ENCODE peak calls at places on chromosome X, in five cellular contexts. Y, J, Q, P and U are unnamed samples.

GRCh38 chrX:46130246-46130645 is 415.0 kb downstream of the ZNF674 start:
- DNase-seq in Q (no peak), J (no peak), Y (no peak), P (no peak), U (no peak)

GRCh38 chrX:131778269-131779218 is 234.7 kb downstream of the OR13H1 start:
- DNase-seq in Q (no peak), Y (no peak), P (no peak), J (no peak), U (no peak)

GRCh38 chrX:16212436-16212835 is 45.2 kb downstream of the MAGEB17 start:
- DNase-seq in P (no peak), Y (peak; percentile 41), J (no peak), Q (peak; percentile 19), U (no peak)

GRCh38 chrX:29419774-29420553 is 795.4 kb upstream of the MAGEB2 start:
- DNase-seq in Y (no peak), P (no peak), Q (no peak), J (no peak), U (no peak)

GRCh38 chrX:125131146-125131545 is 188.5 kb upstream of the TEX13C start:
- DNase-seq in P (peak; percentile 14), Q (no peak), Y (no peak), J (no peak), U (no peak)

GRCh38 chrX:39195156-39195555 is 393.9 kb downstream of the MID1IP1 start:
- DNase-seq in J (no peak), Y (peak; percentile 35), Q (peak; percentile 30), P (no peak), U (no peak)

GRCh38 chrX:108018659-108019381 is 26.0 kb upstream of the VSIG1 start:
- DNase-seq in J (peak; percentile 46), Q (no peak), P (no peak), Y (no peak), U (no peak)

GRCh38 chrX:91434351-91435168 is at the start of gene PABPC5:
- DNase-seq in Q (peak; percentile 13), P (no peak), Y (peak; percentile 95), J (no peak), U (peak; percentile 47)

GRCh38 chrX:16931371-16931770 is 15.1 kb upstream of the REPS2 start:
- DNase-seq in Q (no peak), P (no peak), Y (peak; percentile 45), J (no peak), U (no peak)

GRCh38 chrX:24277405-24277804 is 36.5 kb downstream of the SUPT20HL2 start:
- DNase-seq in Y (no peak), J (no peak), Q (no peak), P (no peak), U (no peak)

DNA sequence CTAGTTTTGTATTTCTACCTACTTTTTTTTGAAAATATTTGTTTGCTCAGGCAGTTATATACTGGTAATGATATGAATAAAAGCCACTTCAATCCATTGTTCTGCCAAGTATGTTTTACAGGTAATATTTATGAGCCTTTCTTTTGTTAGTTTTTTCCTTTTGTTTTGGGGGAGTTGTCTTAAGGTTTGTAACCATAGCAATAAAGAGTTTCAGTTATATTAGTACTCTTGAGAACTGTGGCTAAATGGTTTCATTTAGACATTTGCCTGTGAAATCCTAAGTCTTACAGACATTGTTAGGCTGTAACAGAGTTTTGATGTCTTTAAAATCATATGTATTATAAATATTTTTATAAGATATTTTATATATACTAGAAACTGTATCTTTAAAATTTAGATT is 150.1 kb downstream of the DIPK2B start:
- DNase-seq in Q (no peak), J (no peak), Y (no peak), P (no peak), U (no peak)
- H3K27ac ChIP-seq in Q (no peak overlapping the region), J (no peak overlapping the region), Y (no peak overlapping the region), P (no peak overlapping the region), U (no peak overlapping the region)

GRCh38 chrX:19005909-19006308 is 22.0 kb upstream of the PHKA2 start:
- DNase-seq in Q (no peak), Y (no peak), P (no peak), J (no peak), U (no peak)
- TF ChIP-seq CTCF in Q (no peak), Y (peak; percentile 23), P (no peak), J (no peak), U (peak; percentile 29)

DNA sequence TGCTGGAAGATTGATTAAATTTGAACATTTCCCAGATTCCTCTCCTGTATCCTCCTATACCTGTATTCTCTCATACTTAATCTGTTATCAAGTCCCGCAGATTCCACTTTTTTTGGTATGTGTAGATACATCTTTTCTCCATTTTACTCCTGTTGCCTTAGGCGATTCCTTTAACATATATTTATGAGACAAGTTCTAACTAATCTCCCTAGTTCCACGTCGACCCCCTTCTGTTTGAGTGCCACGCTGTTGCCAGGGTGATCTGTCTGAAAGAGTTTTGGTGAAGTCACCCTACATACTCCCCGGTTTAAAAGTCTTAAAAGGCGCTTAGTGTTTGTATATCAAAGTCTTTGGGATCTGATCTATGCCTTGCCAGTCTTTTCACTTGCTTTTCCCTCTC is 2.4 kb downstream of the HNRNPH2 start:
- DNase-seq in J (no peak), P (no peak), Q (no peak), Y (no peak), U (no peak)
- H3K27ac ChIP-seq in J (no peak overlapping the region), P (no peak overlapping the region), Q (no peak overlapping the region), Y (no peak overlapping the region), U (no peak overlapping the region)

DNA sequence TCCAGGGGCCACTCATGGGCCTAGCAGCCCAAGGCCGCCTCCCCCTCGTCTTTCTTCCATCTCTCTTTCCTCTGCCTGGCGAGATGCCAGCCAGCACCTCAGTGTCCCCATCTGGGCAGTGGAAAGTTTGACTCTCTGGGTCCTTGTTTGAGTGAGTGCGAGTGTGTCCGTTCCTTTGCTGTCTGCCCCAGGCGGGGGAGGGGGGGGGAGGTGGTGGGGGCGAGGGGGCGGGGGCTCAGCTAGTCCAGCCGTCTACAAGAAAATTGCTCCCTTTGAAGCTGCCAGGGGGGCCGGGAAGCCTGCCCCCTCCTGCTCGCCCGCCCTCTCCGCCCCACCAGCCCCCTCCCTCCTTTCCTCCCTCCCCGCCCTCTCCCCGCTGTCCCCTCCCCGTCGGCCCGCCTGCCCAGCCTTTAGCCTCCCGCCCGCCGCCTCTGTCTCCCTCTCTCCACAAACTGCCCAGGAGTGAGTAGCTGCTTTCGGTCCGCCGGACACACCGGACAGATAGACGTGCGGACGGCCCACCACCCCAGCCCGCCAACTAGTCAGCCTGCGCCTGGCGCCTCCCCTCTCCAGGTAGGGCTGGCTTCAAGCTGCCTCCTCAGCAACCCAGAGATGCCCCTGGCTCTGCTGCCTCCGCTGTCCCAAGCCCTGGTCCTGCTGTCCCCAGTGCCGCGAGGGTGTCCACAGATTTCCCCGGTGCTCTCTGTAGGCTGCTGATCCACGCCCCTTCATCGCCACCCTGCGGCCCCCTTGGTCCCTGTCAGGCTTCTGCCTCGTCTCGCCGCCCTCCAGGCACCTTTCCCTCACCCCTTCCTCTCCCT is at the start of gene BGN:
- DNase-seq in Y (peak; percentile 62), P (no peak), J (no peak), Q (no peak), U (no peak)
- TF ChIP-seq CTCF in Y (peak; percentile 50), P (peak; percentile 14), J (no peak), Q (no peak), U (no peak)

DNA sequence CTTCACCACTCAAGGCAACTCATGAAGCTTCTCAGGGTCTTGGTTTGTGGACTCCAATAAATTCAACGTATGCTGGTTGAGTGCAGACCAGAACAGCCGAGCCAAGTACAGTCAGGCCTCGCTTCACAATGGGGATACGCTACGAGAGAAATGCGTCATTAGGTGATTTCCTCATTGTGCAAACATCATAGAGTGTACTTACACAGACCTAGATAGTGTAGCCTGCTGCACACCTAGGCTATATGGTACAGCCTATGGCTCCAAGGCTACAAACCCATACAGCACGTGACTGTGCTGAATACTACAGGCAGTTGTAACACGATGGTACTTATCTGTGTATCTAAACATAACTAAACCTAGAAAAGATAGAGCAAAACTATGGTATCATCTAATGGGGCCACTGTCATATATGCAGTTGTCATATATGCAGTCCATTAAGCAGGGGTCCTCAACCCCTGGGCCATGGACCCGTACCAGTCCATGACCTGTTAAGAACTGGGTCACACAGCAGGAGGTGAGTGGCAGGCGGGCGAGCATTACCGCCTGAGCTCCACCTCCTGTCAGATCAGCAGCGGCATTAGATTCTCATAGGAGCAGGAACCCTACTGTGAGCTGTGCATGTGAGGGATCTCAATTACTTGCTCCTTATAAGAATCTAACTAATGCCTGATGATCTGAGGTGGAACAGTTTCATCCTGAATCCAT is 31.5 kb downstream of the RTL5 start:
- DNase-seq in Y (no peak), P (no peak), J (no peak), Q (no peak), U (no peak)
- H3K27ac ChIP-seq in Y (no peak overlapping the region), P (no peak overlapping the region), J (no peak overlapping the region), Q (no peak overlapping the region), U (no peak overlapping the region)

DNA sequence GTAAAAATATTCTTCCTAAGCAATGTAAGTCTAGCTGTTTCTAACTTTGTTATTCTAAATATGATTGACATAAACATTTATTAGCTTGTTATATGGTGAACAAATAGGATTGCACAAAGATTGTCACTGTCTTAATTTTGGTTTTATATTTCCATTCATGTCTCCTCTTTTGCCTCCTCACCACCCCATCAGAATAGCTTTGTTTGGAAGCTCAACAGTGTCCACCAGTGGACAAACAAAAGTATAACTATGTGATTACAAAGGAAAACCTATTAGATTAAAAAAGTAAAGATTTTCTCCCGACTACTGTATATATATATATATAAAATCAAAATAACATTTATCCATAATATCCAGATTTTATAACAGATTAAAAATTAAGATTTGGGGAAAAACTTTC is 468.2 kb downstream of the ZIC3 start:
- DNase-seq in J (no peak), Y (no peak), Q (no peak), P (no peak), U (no peak)
- TF ChIP-seq CTCF in J (no peak), Y (peak; percentile 59), Q (no peak), P (no peak), U (no peak)

DNA sequence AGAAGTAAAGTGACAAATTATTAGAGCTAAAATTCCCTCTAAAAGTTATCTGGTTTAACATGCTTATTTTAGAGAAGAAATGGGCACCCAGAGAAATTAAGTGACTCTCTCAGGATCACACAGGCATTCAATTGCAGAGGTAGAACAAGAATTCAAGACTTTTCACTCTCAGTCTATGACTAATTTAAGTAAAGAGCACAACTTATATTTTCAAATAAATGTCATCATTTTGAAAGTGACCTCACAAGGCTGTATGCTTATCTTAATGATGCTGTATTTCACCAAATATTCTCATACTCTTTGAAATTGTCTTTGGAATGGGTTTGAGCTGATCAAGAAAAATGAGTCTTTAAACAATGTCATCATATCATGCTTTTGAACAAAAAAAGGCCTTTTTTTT is 15.3 kb downstream of the GPR174 start:
- DNase-seq in Q (no peak), J (no peak), P (no peak), Y (no peak), U (no peak)
- H3K27ac ChIP-seq in Q (no peak overlapping the region), J (peak overlapping the region; percentile 55), P (no peak overlapping the region), Y (no peak overlapping the region), U (no peak overlapping the region)